ENCODE peak calls at places on chromosomes 4 and X, in ten cellular contexts. One of them, this sample, is unnamed. For H3K36me3, H3K9me3 and H3K4me1, the result is how much of the 10 kb centered on the place peaks cover.

GRCh38 chr4:158826057-158826456 is 57.2 kb downstream of the FNIP2 start:
- DNase-seq in CD4-positive, CD25-positive, alpha-beta regulatory T cell: no peak
- DNase-seq in PC-3: no peak
- DNase-seq in neuronal stem cell: no peak
- DNase-seq in OCI-LY7: no peak
- DNase-seq in stomach: no peak
- DNase-seq in heart left ventricle: no peak
- DNase-seq in thoracic aorta: no peak
- DNase-seq in breast epithelium: no peak
- DNase-seq in mesenchymal stem cell: no peak
- DNase-seq in this sample: no peak

GRCh38 chr4:161252520-161253141 is 911.2 kb downstream of the FSTL5 start:
- DNase-seq in CD4-positive, CD25-positive, alpha-beta regulatory T cell: no peak
- DNase-seq in PC-3: peak
- DNase-seq in neuronal stem cell: no peak
- DNase-seq in OCI-LY7: peak
- DNase-seq in stomach: no peak
- DNase-seq in heart left ventricle: no peak
- DNase-seq in thoracic aorta: no peak
- DNase-seq in breast epithelium: no peak
- DNase-seq in mesenchymal stem cell: peak
- DNase-seq in this sample: no peak

GRCh38 chr4:8786166-8786565 is 85.5 kb downstream of the HMX1 start:
- DNase-seq in CD4-positive, CD25-positive, alpha-beta regulatory T cell: no peak
- DNase-seq in PC-3: no peak
- DNase-seq in neuronal stem cell: no peak
- DNase-seq in OCI-LY7: no peak
- DNase-seq in stomach: no peak
- DNase-seq in heart left ventricle: no peak
- DNase-seq in thoracic aorta: no peak
- DNase-seq in breast epithelium: no peak
- DNase-seq in mesenchymal stem cell: no peak
- DNase-seq in this sample: no peak

GRCh38 chr4:51906167-51906647 is 63.3 kb downstream of the DCUN1D4 start:
- DNase-seq in CD4-positive, CD25-positive, alpha-beta regulatory T cell: no peak
- DNase-seq in PC-3: peak
- DNase-seq in neuronal stem cell: no peak
- DNase-seq in OCI-LY7: peak
- DNase-seq in stomach: no peak
- DNase-seq in heart left ventricle: no peak
- DNase-seq in thoracic aorta: no peak
- DNase-seq in breast epithelium: no peak
- DNase-seq in mesenchymal stem cell: peak
- DNase-seq in this sample: no peak

GRCh38 chrX:104122829-104123228 is 10.5 kb downstream of the ZCCHC18 start:
- DNase-seq in CD4-positive, CD25-positive, alpha-beta regulatory T cell: peak
- DNase-seq in PC-3: no peak
- DNase-seq in neuronal stem cell: no peak
- DNase-seq in OCI-LY7: peak
- DNase-seq in stomach: no peak
- DNase-seq in heart left ventricle: no peak
- DNase-seq in thoracic aorta: no peak
- DNase-seq in breast epithelium: no peak
- DNase-seq in mesenchymal stem cell: no peak
- DNase-seq in this sample: no peak

GRCh38 chrX:110175146-110175545 is 142.7 kb downstream of the AMMECR1 start:
- DNase-seq in CD4-positive, CD25-positive, alpha-beta regulatory T cell: no peak
- DNase-seq in PC-3: no peak
- DNase-seq in neuronal stem cell: no peak
- DNase-seq in OCI-LY7: no peak
- DNase-seq in stomach: no peak
- DNase-seq in heart left ventricle: no peak
- DNase-seq in thoracic aorta: no peak
- DNase-seq in breast epithelium: no peak
- DNase-seq in mesenchymal stem cell: no peak
- DNase-seq in this sample: no peak

GRCh38 chrX:47619486-47620302 is at the start of gene SYN1:
- DNase-seq in CD4-positive, CD25-positive, alpha-beta regulatory T cell: peak
- DNase-seq in PC-3: peak
- DNase-seq in neuronal stem cell: peak
- DNase-seq in OCI-LY7: no peak
- DNase-seq in stomach: peak
- DNase-seq in heart left ventricle: peak
- DNase-seq in thoracic aorta: no peak
- DNase-seq in breast epithelium: peak
- DNase-seq in mesenchymal stem cell: peak
- DNase-seq in this sample: peak

GRCh38 chr4:3321295-3321889 is 28.6 kb downstream of the RGS12 start:
- DNase-seq in CD4-positive, CD25-positive, alpha-beta regulatory T cell: no peak
- DNase-seq in PC-3: no peak
- DNase-seq in neuronal stem cell: no peak
- DNase-seq in OCI-LY7: no peak
- DNase-seq in stomach: peak
- DNase-seq in heart left ventricle: no peak
- DNase-seq in thoracic aorta: no peak
- DNase-seq in breast epithelium: no peak
- DNase-seq in mesenchymal stem cell: no peak
- DNase-seq in this sample: no peak

GRCh38 chr4:2965262-2965661 is 1.9 kb downstream of the GRK4 start:
- DNase-seq in CD4-positive, CD25-positive, alpha-beta regulatory T cell: no peak
- DNase-seq in PC-3: no peak
- DNase-seq in neuronal stem cell: no peak
- DNase-seq in OCI-LY7: no peak
- DNase-seq in stomach: no peak
- DNase-seq in heart left ventricle: no peak
- DNase-seq in thoracic aorta: no peak
- DNase-seq in breast epithelium: no peak
- DNase-seq in mesenchymal stem cell: no peak
- DNase-seq in this sample: no peak

GRCh38 chrX:3815896-3816664 is 102.6 kb upstream of the PRKX start:
- DNase-seq in CD4-positive, CD25-positive, alpha-beta regulatory T cell: peak
- DNase-seq in PC-3: peak
- DNase-seq in neuronal stem cell: peak
- DNase-seq in OCI-LY7: peak
- DNase-seq in stomach: peak
- DNase-seq in heart left ventricle: peak
- DNase-seq in thoracic aorta: no peak
- DNase-seq in breast epithelium: peak
- DNase-seq in mesenchymal stem cell: peak
- DNase-seq in this sample: peak

GRCh38 chrX:123833387-123833786 is 26.5 kb upstream of the XIAP start:
- DNase-seq in CD4-positive, CD25-positive, alpha-beta regulatory T cell: peak
- DNase-seq in PC-3: peak
- DNase-seq in neuronal stem cell: peak
- DNase-seq in OCI-LY7: peak
- DNase-seq in stomach: peak
- DNase-seq in heart left ventricle: no peak
- DNase-seq in thoracic aorta: no peak
- DNase-seq in breast epithelium: no peak
- DNase-seq in mesenchymal stem cell: peak
- DNase-seq in this sample: peak

GRCh38 chr4:168724960-168725359 is 228.1 kb downstream of the PALLD start:
- DNase-seq in CD4-positive, CD25-positive, alpha-beta regulatory T cell: no peak
- DNase-seq in PC-3: no peak
- DNase-seq in neuronal stem cell: no peak
- DNase-seq in OCI-LY7: no peak
- DNase-seq in stomach: no peak
- DNase-seq in heart left ventricle: no peak
- DNase-seq in thoracic aorta: no peak
- DNase-seq in breast epithelium: no peak
- DNase-seq in mesenchymal stem cell: no peak
- DNase-seq in this sample: no peak

GRCh38 chrX:138877746-138878145 is 166.2 kb upstream of the FGF13 start:
- DNase-seq in CD4-positive, CD25-positive, alpha-beta regulatory T cell: no peak
- DNase-seq in PC-3: peak
- DNase-seq in neuronal stem cell: no peak
- DNase-seq in OCI-LY7: no peak
- DNase-seq in stomach: no peak
- DNase-seq in heart left ventricle: no peak
- DNase-seq in thoracic aorta: no peak
- DNase-seq in breast epithelium: no peak
- DNase-seq in mesenchymal stem cell: no peak
- DNase-seq in this sample: no peak

GRCh38 chrX:108186811-108187210 is 95.2 kb downstream of the ATG4A start:
- DNase-seq in CD4-positive, CD25-positive, alpha-beta regulatory T cell: no peak
- DNase-seq in PC-3: peak
- DNase-seq in neuronal stem cell: no peak
- DNase-seq in OCI-LY7: no peak
- DNase-seq in stomach: no peak
- DNase-seq in heart left ventricle: no peak
- DNase-seq in thoracic aorta: no peak
- DNase-seq in breast epithelium: no peak
- DNase-seq in mesenchymal stem cell: peak
- DNase-seq in this sample: no peak

GRCh38 chr4:129899849-129900248 is 803.9 kb downstream of the C4orf33 start:
- DNase-seq in CD4-positive, CD25-positive, alpha-beta regulatory T cell: no peak
- DNase-seq in PC-3: no peak
- DNase-seq in neuronal stem cell: no peak
- DNase-seq in OCI-LY7: no peak
- DNase-seq in stomach: no peak
- DNase-seq in heart left ventricle: no peak
- DNase-seq in thoracic aorta: no peak
- DNase-seq in breast epithelium: no peak
- DNase-seq in mesenchymal stem cell: no peak
- DNase-seq in this sample: no peak

GRCh38 chr4:534576-535151 is 35.7 kb downstream of the PIGG start:
- DNase-seq in CD4-positive, CD25-positive, alpha-beta regulatory T cell: no peak
- DNase-seq in PC-3: no peak
- DNase-seq in neuronal stem cell: no peak
- DNase-seq in OCI-LY7: no peak
- DNase-seq in stomach: no peak
- DNase-seq in heart left ventricle: peak
- DNase-seq in thoracic aorta: no peak
- DNase-seq in breast epithelium: no peak
- DNase-seq in mesenchymal stem cell: no peak
- DNase-seq in this sample: no peak
- H3K36me3 ChIP-seq in CD4-positive, CD25-positive, alpha-beta regulatory T cell: under half
- H3K36me3 ChIP-seq in PC-3: under half
- H3K36me3 ChIP-seq in neuronal stem cell: under half
- H3K36me3 ChIP-seq in OCI-LY7: under half
- H3K36me3 ChIP-seq in stomach: half or more
- H3K36me3 ChIP-seq in heart left ventricle: under half
- H3K36me3 ChIP-seq in thoracic aorta: half or more
- H3K36me3 ChIP-seq in breast epithelium: under half
- H3K36me3 ChIP-seq in mesenchymal stem cell: half or more
- H3K36me3 ChIP-seq in this sample: half or more

DNA sequence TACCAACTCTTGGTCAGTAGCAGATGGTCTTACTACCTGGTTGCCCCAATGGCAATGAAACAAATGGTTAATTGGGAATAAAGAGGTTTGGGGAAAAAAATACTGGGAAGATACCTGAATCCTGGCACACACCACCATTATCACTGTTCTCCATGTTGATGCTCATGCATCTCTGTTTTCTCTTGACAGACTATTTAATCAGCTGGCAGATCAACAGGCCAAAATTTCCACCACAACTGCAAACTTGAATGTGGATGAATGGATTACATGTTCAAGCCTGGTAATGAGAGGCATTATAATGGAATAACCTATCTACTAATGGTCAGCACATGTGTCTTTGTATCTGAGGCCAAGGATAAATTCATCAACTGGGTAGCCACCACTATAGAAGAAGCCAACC is 45.7 kb downstream of the ZNF721 start:
- DNase-seq in CD4-positive, CD25-positive, alpha-beta regulatory T cell: no peak
- DNase-seq in PC-3: no peak
- DNase-seq in neuronal stem cell: no peak
- DNase-seq in OCI-LY7: no peak
- DNase-seq in stomach: no peak
- DNase-seq in heart left ventricle: no peak
- DNase-seq in thoracic aorta: no peak
- DNase-seq in breast epithelium: no peak
- DNase-seq in mesenchymal stem cell: no peak
- DNase-seq in this sample: no peak
- H3K9me3 ChIP-seq in CD4-positive, CD25-positive, alpha-beta regulatory T cell: half or more
- H3K9me3 ChIP-seq in PC-3: half or more
- H3K9me3 ChIP-seq in neuronal stem cell: half or more
- H3K9me3 ChIP-seq in OCI-LY7: half or more
- H3K9me3 ChIP-seq in stomach: half or more
- H3K9me3 ChIP-seq in heart left ventricle: under half
- H3K9me3 ChIP-seq in thoracic aorta: half or more
- H3K9me3 ChIP-seq in breast epithelium: half or more
- H3K9me3 ChIP-seq in mesenchymal stem cell: half or more
- H3K9me3 ChIP-seq in this sample: under half

GRCh38 chr4:122456228-122457106 is at the start of gene IL2:
- DNase-seq in CD4-positive, CD25-positive, alpha-beta regulatory T cell: no peak
- DNase-seq in PC-3: no peak
- DNase-seq in neuronal stem cell: no peak
- DNase-seq in OCI-LY7: no peak
- DNase-seq in stomach: no peak
- DNase-seq in heart left ventricle: no peak
- DNase-seq in thoracic aorta: no peak
- DNase-seq in breast epithelium: no peak
- DNase-seq in mesenchymal stem cell: peak
- DNase-seq in this sample: no peak
- H3K4me1 ChIP-seq in CD4-positive, CD25-positive, alpha-beta regulatory T cell: under half
- H3K4me1 ChIP-seq in PC-3: under half
- H3K4me1 ChIP-seq in neuronal stem cell: under half
- H3K4me1 ChIP-seq in OCI-LY7: under half
- H3K4me1 ChIP-seq in stomach: under half
- H3K4me1 ChIP-seq in heart left ventricle: under half
- H3K4me1 ChIP-seq in thoracic aorta: under half
- H3K4me1 ChIP-seq in breast epithelium: under half
- H3K4me1 ChIP-seq in mesenchymal stem cell: under half
- H3K4me1 ChIP-seq in this sample: under half

GRCh38 chr4:119512398-119512797 is 116.2 kb downstream of the PDE5A start:
- DNase-seq in CD4-positive, CD25-positive, alpha-beta regulatory T cell: no peak
- DNase-seq in PC-3: no peak
- DNase-seq in neuronal stem cell: no peak
- DNase-seq in OCI-LY7: no peak
- DNase-seq in stomach: no peak
- DNase-seq in heart left ventricle: no peak
- DNase-seq in thoracic aorta: no peak
- DNase-seq in breast epithelium: no peak
- DNase-seq in mesenchymal stem cell: no peak
- DNase-seq in this sample: no peak
- H3K36me3 ChIP-seq in CD4-positive, CD25-positive, alpha-beta regulatory T cell: under half
- H3K36me3 ChIP-seq in PC-3: under half
- H3K36me3 ChIP-seq in neuronal stem cell: under half
- H3K36me3 ChIP-seq in OCI-LY7: under half
- H3K36me3 ChIP-seq in stomach: under half
- H3K36me3 ChIP-seq in heart left ventricle: under half
- H3K36me3 ChIP-seq in thoracic aorta: under half
- H3K36me3 ChIP-seq in breast epithelium: under half
- H3K36me3 ChIP-seq in mesenchymal stem cell: half or more
- H3K36me3 ChIP-seq in this sample: under half

GRCh38 chrX:65072590-65072989 is 96.3 kb upstream of the ZC4H2 start:
- DNase-seq in CD4-positive, CD25-positive, alpha-beta regulatory T cell: no peak
- DNase-seq in PC-3: no peak
- DNase-seq in neuronal stem cell: no peak
- DNase-seq in OCI-LY7: no peak
- DNase-seq in stomach: no peak
- DNase-seq in heart left ventricle: no peak
- DNase-seq in thoracic aorta: no peak
- DNase-seq in breast epithelium: no peak
- DNase-seq in mesenchymal stem cell: no peak
- DNase-seq in this sample: no peak

GRCh38 chrX:65073233-65073632 is 97.0 kb upstream of the ZC4H2 start:
- DNase-seq in CD4-positive, CD25-positive, alpha-beta regulatory T cell: no peak
- DNase-seq in PC-3: no peak
- DNase-seq in neuronal stem cell: no peak
- DNase-seq in OCI-LY7: no peak
- DNase-seq in stomach: no peak
- DNase-seq in heart left ventricle: no peak
- DNase-seq in thoracic aorta: no peak
- DNase-seq in breast epithelium: no peak
- DNase-seq in mesenchymal stem cell: no peak
- DNase-seq in this sample: no peak
- H3K9me3 ChIP-seq in CD4-positive, CD25-positive, alpha-beta regulatory T cell: under half
- H3K9me3 ChIP-seq in PC-3: under half
- H3K9me3 ChIP-seq in neuronal stem cell: under half
- H3K9me3 ChIP-seq in OCI-LY7: under half
- H3K9me3 ChIP-seq in stomach: under half
- H3K9me3 ChIP-seq in heart left ventricle: under half
- H3K9me3 ChIP-seq in thoracic aorta: under half
- H3K9me3 ChIP-seq in breast epithelium: under half
- H3K9me3 ChIP-seq in mesenchymal stem cell: half or more
- H3K9me3 ChIP-seq in this sample: under half

This sample was measured in lung.